ENCODE peak calls at places on chromosomes 11 and 22, in seven cellular contexts. One of them, this sample, is unnamed.

GRCh38 chr11:123956752-123957151 is 13.1 kb upstream of the OR6T1 start:
- DNase-seq in stomach: no peak
- DNase-seq in OCI-LY7: no peak
- DNase-seq in AG04450: no peak
- DNase-seq in fibroblast of lung: no peak
- DNase-seq in upper lobe of right lung: no peak
- DNase-seq in tibial artery: no peak
- DNase-seq in this sample: no peak

GRCh38 chr11:19076744-19077589 is 16.4 kb upstream of the MRGPRX2 start:
- DNase-seq in upper lobe of right lung: peak
- DNase-seq in fibroblast of lung: peak
- DNase-seq in OCI-LY7: peak
- DNase-seq in tibial artery: no peak
- DNase-seq in AG04450: no peak
- DNase-seq in stomach: peak
- DNase-seq in this sample: peak

GRCh38 chr22:20766530-20766929 is 7.4 kb upstream of the SERPIND1 start:
- DNase-seq in OCI-LY7: no peak
- DNase-seq in stomach: no peak
- DNase-seq in AG04450: no peak
- DNase-seq in upper lobe of right lung: no peak
- DNase-seq in tibial artery: no peak
- DNase-seq in fibroblast of lung: no peak
- DNase-seq in this sample: no peak

GRCh38 chr11:65866524-65867283 is 5.9 kb downstream of the EFEMP2 start:
- DNase-seq in stomach: no peak
- DNase-seq in OCI-LY7: no peak
- DNase-seq in upper lobe of right lung: peak
- DNase-seq in tibial artery: no peak
- DNase-seq in AG04450: no peak
- DNase-seq in fibroblast of lung: no peak
- DNase-seq in this sample: no peak

GRCh38 chr11:126357969-126358762 is 2.7 kb downstream of the ST3GAL4 start:
- DNase-seq in tibial artery: peak
- DNase-seq in AG04450: no peak
- DNase-seq in fibroblast of lung: no peak
- DNase-seq in OCI-LY7: no peak
- DNase-seq in stomach: no peak
- DNase-seq in upper lobe of right lung: peak
- DNase-seq in this sample: no peak

GRCh38 chr11:63858628-63859550 is 20.0 kb downstream of the MARK2 start:
- DNase-seq in fibroblast of lung: peak
- DNase-seq in OCI-LY7: no peak
- DNase-seq in stomach: peak
- DNase-seq in upper lobe of right lung: no peak
- DNase-seq in tibial artery: no peak
- DNase-seq in AG04450: no peak
- DNase-seq in this sample: peak

GRCh38 chr11:88434333-88434976 is 96.9 kb upstream of the CTSC start:
- DNase-seq in fibroblast of lung: no peak
- DNase-seq in tibial artery: no peak
- DNase-seq in AG04450: no peak
- DNase-seq in upper lobe of right lung: no peak
- DNase-seq in OCI-LY7: peak
- DNase-seq in stomach: no peak
- DNase-seq in this sample: no peak

GRCh38 chr22:29872145-29872893 is 10.7 kb upstream of the MTMR3 start:
- DNase-seq in upper lobe of right lung: no peak
- DNase-seq in AG04450: no peak
- DNase-seq in stomach: no peak
- DNase-seq in fibroblast of lung: no peak
- DNase-seq in tibial artery: no peak
- DNase-seq in OCI-LY7: no peak
- DNase-seq in this sample: no peak

GRCh38 chr22:33883561-33883960 is 36.7 kb downstream of the LARGE1 start:
- DNase-seq in OCI-LY7: no peak
- DNase-seq in stomach: no peak
- DNase-seq in fibroblast of lung: peak
- DNase-seq in AG04450: no peak
- DNase-seq in upper lobe of right lung: no peak
- DNase-seq in tibial artery: no peak
- DNase-seq in this sample: no peak

GRCh38 chr11:78370406-78371172 is 47.0 kb downstream of the GAB2 start:
- DNase-seq in stomach: no peak
- DNase-seq in upper lobe of right lung: no peak
- DNase-seq in tibial artery: peak
- DNase-seq in OCI-LY7: no peak
- DNase-seq in AG04450: no peak
- DNase-seq in fibroblast of lung: no peak
- DNase-seq in this sample: peak

GRCh38 chr11:3849297-3849874 is 6.1 kb upstream of the STIM1 start:
- DNase-seq in upper lobe of right lung: no peak
- DNase-seq in tibial artery: no peak
- DNase-seq in AG04450: no peak
- DNase-seq in stomach: no peak
- DNase-seq in OCI-LY7: peak
- DNase-seq in fibroblast of lung: no peak
- DNase-seq in this sample: peak

GRCh38 chr22:30266445-30267381 is at the start of gene OSM:
- DNase-seq in tibial artery: peak
- DNase-seq in AG04450: no peak
- DNase-seq in fibroblast of lung: no peak
- DNase-seq in stomach: peak
- DNase-seq in upper lobe of right lung: peak
- DNase-seq in OCI-LY7: peak
- DNase-seq in this sample: no peak

GRCh38 chr11:19670030-19670761 is 42.4 kb upstream of the NAV2 start:
- DNase-seq in tibial artery: no peak
- DNase-seq in fibroblast of lung: peak
- DNase-seq in AG04450: no peak
- DNase-seq in upper lobe of right lung: no peak
- DNase-seq in stomach: no peak
- DNase-seq in OCI-LY7: no peak
- DNase-seq in this sample: peak

GRCh38 chr11:64814712-64815187 is 4.4 kb upstream of the MEN1 start:
- DNase-seq in OCI-LY7: peak
- DNase-seq in upper lobe of right lung: no peak
- DNase-seq in AG04450: no peak
- DNase-seq in tibial artery: no peak
- DNase-seq in stomach: no peak
- DNase-seq in fibroblast of lung: no peak
- DNase-seq in this sample: no peak

GRCh38 chr22:24937114-24937513 is 9.4 kb downstream of the LHFPL7 start:
- DNase-seq in OCI-LY7: peak
- DNase-seq in tibial artery: no peak
- DNase-seq in AG04450: no peak
- DNase-seq in stomach: no peak
- DNase-seq in fibroblast of lung: peak
- DNase-seq in upper lobe of right lung: no peak
- DNase-seq in this sample: peak
- TF ChIP-seq CTCF in OCI-LY7: peak
- TF ChIP-seq CTCF in tibial artery: no peak
- TF ChIP-seq CTCF in AG04450: no peak
- TF ChIP-seq CTCF in stomach: no peak
- TF ChIP-seq CTCF in fibroblast of lung: peak
- TF ChIP-seq CTCF in upper lobe of right lung: no peak
- TF ChIP-seq CTCF in this sample: peak

GRCh38 chr11:112225753-112226061 is 521 bp upstream of the PTS start:
- DNase-seq in tibial artery: no peak
- DNase-seq in stomach: no peak
- DNase-seq in OCI-LY7: no peak
- DNase-seq in upper lobe of right lung: no peak
- DNase-seq in AG04450: no peak
- DNase-seq in fibroblast of lung: peak
- DNase-seq in this sample: no peak

GRCh38 chr11:112228706-112229105 is 2.5 kb downstream of the PTS start:
- DNase-seq in tibial artery: no peak
- DNase-seq in fibroblast of lung: no peak
- DNase-seq in AG04450: no peak
- DNase-seq in upper lobe of right lung: no peak
- DNase-seq in stomach: no peak
- DNase-seq in OCI-LY7: no peak
- DNase-seq in this sample: no peak

GRCh38 chr11:112226062-112226921 is at the start of gene PTS:
- DNase-seq in tibial artery: peak
- DNase-seq in upper lobe of right lung: peak
- DNase-seq in stomach: peak
- DNase-seq in fibroblast of lung: peak
- DNase-seq in OCI-LY7: peak
- DNase-seq in AG04450: no peak
- DNase-seq in this sample: peak

GRCh38 chr11:112227471-112227870 is 1.2 kb downstream of the PTS start:
- DNase-seq in AG04450: no peak
- DNase-seq in stomach: no peak
- DNase-seq in upper lobe of right lung: no peak
- DNase-seq in fibroblast of lung: no peak
- DNase-seq in OCI-LY7: no peak
- DNase-seq in tibial artery: no peak
- DNase-seq in this sample: no peak

GRCh38 chr11:112227002-112227401 is 774 bp downstream of the PTS start:
- DNase-seq in AG04450: no peak
- DNase-seq in stomach: no peak
- DNase-seq in tibial artery: no peak
- DNase-seq in fibroblast of lung: peak
- DNase-seq in OCI-LY7: peak
- DNase-seq in upper lobe of right lung: no peak
- DNase-seq in this sample: peak
- TF ChIP-seq CTCF in AG04450: no peak
- TF ChIP-seq CTCF in stomach: no peak
- TF ChIP-seq CTCF in tibial artery: no peak
- TF ChIP-seq CTCF in fibroblast of lung: no peak
- TF ChIP-seq CTCF in OCI-LY7: no peak
- TF ChIP-seq CTCF in upper lobe of right lung: no peak
- TF ChIP-seq CTCF in this sample: no peak

GRCh38 chr11:132994038-132994502 is 538.2 kb downstream of the OPCML start:
- DNase-seq in stomach: no peak
- DNase-seq in OCI-LY7: no peak
- DNase-seq in upper lobe of right lung: no peak
- DNase-seq in AG04450: no peak
- DNase-seq in fibroblast of lung: peak
- DNase-seq in tibial artery: no peak
- DNase-seq in this sample: no peak

GRCh38 chr11:132987936-132988335 is 544.4 kb downstream of the OPCML start:
- DNase-seq in stomach: no peak
- DNase-seq in upper lobe of right lung: no peak
- DNase-seq in tibial artery: no peak
- DNase-seq in AG04450: no peak
- DNase-seq in OCI-LY7: no peak
- DNase-seq in fibroblast of lung: peak
- DNase-seq in this sample: peak

GRCh38 chr11:132997396-132997795 is 534.9 kb downstream of the OPCML start:
- DNase-seq in tibial artery: no peak
- DNase-seq in AG04450: no peak
- DNase-seq in OCI-LY7: no peak
- DNase-seq in stomach: no peak
- DNase-seq in upper lobe of right lung: no peak
- DNase-seq in fibroblast of lung: no peak
- DNase-seq in this sample: no peak

GRCh38 chr11:132988381-132988780 is 543.9 kb downstream of the OPCML start:
- DNase-seq in stomach: no peak
- DNase-seq in tibial artery: no peak
- DNase-seq in OCI-LY7: no peak
- DNase-seq in AG04450: no peak
- DNase-seq in upper lobe of right lung: no peak
- DNase-seq in fibroblast of lung: no peak
- DNase-seq in this sample: no peak

DNA sequence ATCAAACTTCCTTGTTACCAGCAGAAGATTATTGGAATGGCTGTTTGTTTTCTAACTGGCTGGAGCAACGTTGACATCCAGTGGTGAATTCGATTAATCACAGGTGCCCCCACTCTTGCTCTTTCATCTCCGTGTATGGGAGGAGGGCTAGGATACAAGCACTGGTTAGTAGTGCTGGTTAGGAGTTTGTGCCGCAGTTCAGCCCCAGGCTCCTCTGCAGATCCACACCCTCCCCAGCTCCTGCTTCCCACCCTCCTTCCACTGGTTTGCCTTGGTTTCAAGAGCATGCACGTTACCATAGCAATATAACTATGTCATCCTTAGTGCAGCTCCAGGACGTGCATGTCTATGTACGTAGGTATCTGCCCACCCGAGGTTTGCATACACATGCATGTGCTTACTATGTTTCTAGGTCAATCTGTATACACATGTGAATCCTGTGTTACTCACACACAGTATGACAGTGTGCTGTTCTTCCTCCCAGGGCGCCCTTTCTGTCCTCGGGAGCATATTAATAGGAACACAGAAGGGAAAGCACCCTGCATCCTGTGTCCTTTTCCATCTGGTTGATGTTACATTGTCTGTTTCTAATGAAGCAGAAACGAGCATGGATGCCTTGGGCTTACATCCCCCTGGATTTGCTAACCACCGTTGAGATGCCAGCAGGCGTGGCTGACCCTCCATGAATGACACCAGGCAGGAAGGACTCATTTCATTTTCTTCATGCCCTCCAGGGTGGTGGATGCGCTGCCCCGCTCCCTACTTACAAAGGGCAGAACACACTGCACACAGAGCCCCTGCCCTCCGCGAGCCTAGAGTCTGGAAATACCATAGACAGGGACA is 539.2 kb downstream of the OPCML start:
- DNase-seq in tibial artery: no peak
- DNase-seq in AG04450: no peak
- DNase-seq in fibroblast of lung: peak
- DNase-seq in upper lobe of right lung: no peak
- DNase-seq in OCI-LY7: no peak
- DNase-seq in stomach: no peak
- DNase-seq in this sample: no peak
- TF ChIP-seq CTCF in tibial artery: no peak
- TF ChIP-seq CTCF in AG04450: peak
- TF ChIP-seq CTCF in fibroblast of lung: peak
- TF ChIP-seq CTCF in upper lobe of right lung: no peak
- TF ChIP-seq CTCF in OCI-LY7: no peak
- TF ChIP-seq CTCF in stomach: no peak
- TF ChIP-seq CTCF in this sample: no peak

GRCh38 chr11:44787981-44788380 is 61.2 kb downstream of the TSPAN18 start:
- DNase-seq in stomach: no peak
- DNase-seq in AG04450: no peak
- DNase-seq in tibial artery: peak
- DNase-seq in upper lobe of right lung: no peak
- DNase-seq in OCI-LY7: no peak
- DNase-seq in fibroblast of lung: no peak
- DNase-seq in this sample: no peak

GRCh38 chr11:44787070-44787469 is 60.3 kb downstream of the TSPAN18 start:
- DNase-seq in stomach: no peak
- DNase-seq in OCI-LY7: no peak
- DNase-seq in tibial artery: no peak
- DNase-seq in fibroblast of lung: no peak
- DNase-seq in AG04450: no peak
- DNase-seq in upper lobe of right lung: no peak
- DNase-seq in this sample: no peak

GRCh38 chr11:44784784-44785183 is 58.0 kb downstream of the TSPAN18 start:
- DNase-seq in AG04450: no peak
- DNase-seq in OCI-LY7: no peak
- DNase-seq in tibial artery: no peak
- DNase-seq in upper lobe of right lung: no peak
- DNase-seq in stomach: no peak
- DNase-seq in fibroblast of lung: no peak
- DNase-seq in this sample: no peak

GRCh38 chr11:44784438-44784760 is 57.6 kb downstream of the TSPAN18 start:
- DNase-seq in OCI-LY7: no peak
- DNase-seq in fibroblast of lung: no peak
- DNase-seq in stomach: no peak
- DNase-seq in tibial artery: no peak
- DNase-seq in AG04450: no peak
- DNase-seq in upper lobe of right lung: peak
- DNase-seq in this sample: no peak

GRCh38 chr11:44785856-44786606 is 59.3 kb downstream of the TSPAN18 start:
- DNase-seq in upper lobe of right lung: no peak
- DNase-seq in tibial artery: peak
- DNase-seq in stomach: no peak
- DNase-seq in AG04450: no peak
- DNase-seq in OCI-LY7: peak
- DNase-seq in fibroblast of lung: no peak
- DNase-seq in this sample: no peak
- TF ChIP-seq CTCF in upper lobe of right lung: no peak
- TF ChIP-seq CTCF in tibial artery: no peak
- TF ChIP-seq CTCF in stomach: no peak
- TF ChIP-seq CTCF in AG04450: peak
- TF ChIP-seq CTCF in OCI-LY7: peak
- TF ChIP-seq CTCF in fibroblast of lung: peak
- TF ChIP-seq CTCF in this sample: peak

This sample was measured in cardiac fibroblast.